ENCODE peak calls at places on chromosomes 1 and 21, in seven cellular contexts. V is tibial artery, E is retinal pigment epithelial cell, A is mammary epithelial cell, D is astrocyte of the spinal cord, H is GM13976, U is epithelial cell of proximal tubule. I is an unnamed sample.

GRCh38 chr1:115641762-115642167 is at the start of gene VANGL1:
- DNase-seq in A (peak), H (peak), D (peak), E (no peak), U (no peak), V (peak), I (no peak)

GRCh38 chr1:226603030-226603960 is 54.7 kb downstream of the STUM start:
- DNase-seq in D (peak), H (no peak), V (peak), U (no peak), E (no peak), A (peak), I (no peak)

GRCh38 chr1:201221201-201221846 is 30.7 kb downstream of the IGFN1 start:
- DNase-seq in V (no peak), D (no peak), H (no peak), A (no peak), U (no peak), E (no peak), I (no peak)

GRCh38 chr1:9758559-9759121 is 65.1 kb downstream of the CLSTN1 start:
- DNase-seq in D (no peak), E (no peak), U (no peak), H (no peak), V (no peak), A (peak), I (no peak)

GRCh38 chr1:168195199-168196135 is 16.7 kb downstream of the TIPRL start:
- DNase-seq in A (no peak), V (no peak), E (no peak), D (no peak), U (no peak), H (no peak), I (no peak)

GRCh38 chr21:44779417-44780139 is 22.0 kb downstream of the UBE2G2 start:
- DNase-seq in A (peak), E (no peak), H (no peak), D (no peak), U (no peak), V (no peak), I (no peak)

GRCh38 chr1:59595774-59596173 is 219.0 kb upstream of the HOOK1 start:
- DNase-seq in H (no peak), U (no peak), A (peak), V (no peak), E (no peak), D (peak), I (no peak)

GRCh38 chr1:109089242-109090015 is 1.1 kb upstream of the TMEM167B start:
- DNase-seq in A (peak), H (no peak), U (no peak), D (peak), V (no peak), E (no peak), I (no peak)

GRCh38 chr1:50831300-50832061 is 128.6 kb downstream of the FAF1 start:
- DNase-seq in V (no peak), H (no peak), E (no peak), D (no peak), A (no peak), U (no peak), I (no peak)

GRCh38 chr1:65049941-65050713 is 83.8 kb upstream of the JAK1 start:
- DNase-seq in V (no peak), H (no peak), D (no peak), U (no peak), E (no peak), A (no peak), I (no peak)

GRCh38 chr1:227905573-227906487 is 41.9 kb downstream of the WNT9A start:
- DNase-seq in E (no peak), D (no peak), H (no peak), V (no peak), U (no peak), A (no peak), I (no peak)

GRCh38 chr1:26289158-26290059 is 9.5 kb downstream of the SH3BGRL3 start:
- DNase-seq in H (peak), A (no peak), D (no peak), V (no peak), E (no peak), U (no peak), I (no peak)

GRCh38 chr1:172931846-172932245 is 118.9 kb downstream of the TNFSF18 start:
- DNase-seq in V (no peak), A (no peak), U (no peak), H (no peak), D (no peak), E (no peak), I (no peak)

GRCh38 chr1:214241060-214241459 is 39.9 kb upstream of the SMYD2 start:
- DNase-seq in U (no peak), D (peak), A (no peak), V (no peak), H (no peak), E (no peak), I (no peak)

GRCh38 chr1:42143875-42144274 is 9.3 kb upstream of the GUCA2B start:
- DNase-seq in A (no peak), V (no peak), D (no peak), H (no peak), E (no peak), U (no peak), I (no peak)

GRCh38 chr1:158579733-158580132 is at the start of gene OR10X1:
- DNase-seq in D (no peak), A (no peak), E (no peak), H (no peak), U (no peak), V (no peak), I (no peak)

GRCh38 chr1:183783896-183784637 is 20.9 kb upstream of the RGL1 start:
- DNase-seq in D (peak), U (peak), E (peak), A (no peak), H (no peak), V (peak), I (no peak)

GRCh38 chr1:46613661-46614603 is 2.7 kb downstream of the MOB3C start:
- DNase-seq in D (peak), E (no peak), A (peak), U (no peak), V (peak), H (peak), I (peak)

GRCh38 chr1:114462963-114463362 is 48.0 kb downstream of the TRIM33 start:
- DNase-seq in H (no peak), V (no peak), D (no peak), A (no peak), U (no peak), E (no peak), I (no peak)

GRCh38 chr1:247441621-247442020 is 16.3 kb downstream of the OR2B11 start:
- DNase-seq in V (no peak), D (no peak), E (no peak), H (no peak), A (no peak), U (no peak), I (no peak)

GRCh38 chr1:87840772-87841171 is 512.1 kb downstream of the LMO4 start:
- DNase-seq in V (no peak), E (no peak), D (no peak), H (no peak), U (no peak), A (no peak), I (no peak)
- TF ChIP-seq CTCF in V (no peak), E (no peak), D (no peak), H (no peak), U (no peak), A (no peak), I (no peak)

GRCh38 chr1:1556505-1556904 is 16.1 kb upstream of the TMEM240 start:
- DNase-seq in V (no peak), A (no peak), D (no peak), U (no peak), H (no peak), E (no peak), I (no peak)
- TF ChIP-seq CTCF in V (no peak), A (no peak), D (no peak), U (no peak), H (no peak), E (no peak), I (no peak)

GRCh38 chr1:197731449-197731848 is 43.8 kb downstream of the DENND1B start:
- DNase-seq in U (no peak), E (no peak), D (no peak), A (no peak), H (no peak), V (no peak), I (no peak)
- TF ChIP-seq CTCF in U (no peak), E (no peak), D (no peak), A (no peak), H (no peak), V (no peak), I (no peak)

GRCh38 chr1:76867342-76868130 is at the start of gene ST6GALNAC5:
- DNase-seq in A (peak), U (no peak), V (no peak), E (no peak), H (peak), D (peak), I (no peak)
- TF ChIP-seq CTCF in A (no peak), U (no peak), V (no peak), E (peak), H (no peak), D (peak), I (no peak)

GRCh38 chr1:235781807-235782206 is 84.9 kb downstream of the LYST start:
- DNase-seq in V (no peak), H (no peak), U (no peak), E (no peak), D (no peak), A (no peak), I (no peak)

GRCh38 chr1:235784950-235785349 is 81.8 kb downstream of the LYST start:
- DNase-seq in A (no peak), H (no peak), E (no peak), U (no peak), D (no peak), V (no peak), I (no peak)

GRCh38 chr1:235779770-235780169 is 86.9 kb downstream of the LYST start:
- DNase-seq in E (no peak), U (no peak), D (no peak), A (no peak), V (no peak), H (no peak), I (no peak)

GRCh38 chr1:235783148-235783776 is 83.4 kb downstream of the LYST start:
- DNase-seq in V (no peak), E (peak), A (peak), H (peak), D (peak), U (no peak), I (no peak)
- TF ChIP-seq CTCF in V (peak), E (peak), A (peak), H (no peak), D (peak), U (peak), I (peak)

GRCh38 chr21:36846624-36847023 is 119.8 kb downstream of the HLCS start:
- DNase-seq in A (peak), E (no peak), U (no peak), D (no peak), H (no peak), V (no peak), I (no peak)
- TF ChIP-seq CTCF in A (no peak), E (no peak), U (no peak), D (no peak), H (no peak), V (no peak), I (no peak)

GRCh38 chr1:220089650-220090556 is at the start of gene BPNT1:
- DNase-seq in U (peak), D (peak), A (peak), E (peak), H (peak), V (peak), I (peak)
- TF ChIP-seq CTCF in U (no peak), D (no peak), A (peak), E (no peak), H (no peak), V (no peak), I (no peak)

I was measured in thoracic aorta.